ENCODE peak calls at places on chromosomes 6 and 20, in nine cellular contexts. One of them, this sample, is unnamed.

GRCh38 chr20:51386586-51386985 is 155.9 kb downstream of the NFATC2 start:
- DNase-seq in naive B cell: no peak
- DNase-seq in foreskin fibroblast: no peak
- DNase-seq in left ventricle myocardium superior: no peak
- DNase-seq in iPS-NIHi11: no peak
- DNase-seq in activated naive CD4-positive, alpha-beta T cell treated with anti-CD3 and anti-CD28 coated beads, Interleukin-2, amount 50 U/mL, for 72 hours: no peak
- DNase-seq in glutamatergic neuron: no peak
- DNase-seq in stimulated activated CD4-positive, alpha-beta T cell treated with anti-CD3 and anti-CD28 coated beads, Interleukin-4, amount 100 ng/mL, for 24 hours: peak
- DNase-seq in mucosa of gallbladder: no peak
- DNase-seq in this sample: peak

GRCh38 chr6:81999270-81999669 is 246.8 kb upstream of the TENT5A start:
- DNase-seq in naive B cell: no peak
- DNase-seq in foreskin fibroblast: no peak
- DNase-seq in left ventricle myocardium superior: no peak
- DNase-seq in iPS-NIHi11: no peak
- DNase-seq in activated naive CD4-positive, alpha-beta T cell treated with anti-CD3 and anti-CD28 coated beads, Interleukin-2, amount 50 U/mL, for 72 hours: no peak
- DNase-seq in glutamatergic neuron: no peak
- DNase-seq in stimulated activated CD4-positive, alpha-beta T cell treated with anti-CD3 and anti-CD28 coated beads, Interleukin-4, amount 100 ng/mL, for 24 hours: no peak
- DNase-seq in mucosa of gallbladder: no peak
- DNase-seq in this sample: no peak

GRCh38 chr20:63357921-63358905 is 2.9 kb downstream of the CHRNA4 start:
- DNase-seq in naive B cell: no peak
- DNase-seq in foreskin fibroblast: no peak
- DNase-seq in left ventricle myocardium superior: peak
- DNase-seq in iPS-NIHi11: no peak
- DNase-seq in activated naive CD4-positive, alpha-beta T cell treated with anti-CD3 and anti-CD28 coated beads, Interleukin-2, amount 50 U/mL, for 72 hours: no peak
- DNase-seq in glutamatergic neuron: peak
- DNase-seq in stimulated activated CD4-positive, alpha-beta T cell treated with anti-CD3 and anti-CD28 coated beads, Interleukin-4, amount 100 ng/mL, for 24 hours: no peak
- DNase-seq in mucosa of gallbladder: peak
- DNase-seq in this sample: no peak

GRCh38 chr6:137820952-137821351 is 46.1 kb upstream of the TNFAIP3 start:
- DNase-seq in naive B cell: no peak
- DNase-seq in foreskin fibroblast: no peak
- DNase-seq in left ventricle myocardium superior: no peak
- DNase-seq in iPS-NIHi11: no peak
- DNase-seq in activated naive CD4-positive, alpha-beta T cell treated with anti-CD3 and anti-CD28 coated beads, Interleukin-2, amount 50 U/mL, for 72 hours: no peak
- DNase-seq in glutamatergic neuron: no peak
- DNase-seq in stimulated activated CD4-positive, alpha-beta T cell treated with anti-CD3 and anti-CD28 coated beads, Interleukin-4, amount 100 ng/mL, for 24 hours: no peak
- DNase-seq in mucosa of gallbladder: no peak
- DNase-seq in this sample: no peak

GRCh38 chr6:84457276-84457675 is 229.8 kb upstream of the CEP162 start:
- DNase-seq in naive B cell: no peak
- DNase-seq in foreskin fibroblast: no peak
- DNase-seq in left ventricle myocardium superior: no peak
- DNase-seq in iPS-NIHi11: no peak
- DNase-seq in activated naive CD4-positive, alpha-beta T cell treated with anti-CD3 and anti-CD28 coated beads, Interleukin-2, amount 50 U/mL, for 72 hours: no peak
- DNase-seq in glutamatergic neuron: no peak
- DNase-seq in stimulated activated CD4-positive, alpha-beta T cell treated with anti-CD3 and anti-CD28 coated beads, Interleukin-4, amount 100 ng/mL, for 24 hours: no peak
- DNase-seq in mucosa of gallbladder: no peak
- DNase-seq in this sample: no peak

GRCh38 chr6:47938411-47938810 is 156.6 kb downstream of the OPN5 start:
- DNase-seq in naive B cell: no peak
- DNase-seq in foreskin fibroblast: no peak
- DNase-seq in left ventricle myocardium superior: no peak
- DNase-seq in iPS-NIHi11: no peak
- DNase-seq in activated naive CD4-positive, alpha-beta T cell treated with anti-CD3 and anti-CD28 coated beads, Interleukin-2, amount 50 U/mL, for 72 hours: no peak
- DNase-seq in glutamatergic neuron: no peak
- DNase-seq in stimulated activated CD4-positive, alpha-beta T cell treated with anti-CD3 and anti-CD28 coated beads, Interleukin-4, amount 100 ng/mL, for 24 hours: no peak
- DNase-seq in mucosa of gallbladder: no peak
- DNase-seq in this sample: no peak

GRCh38 chr20:37921341-37921929 is 18.5 kb downstream of the VSTM2L start:
- DNase-seq in naive B cell: peak
- DNase-seq in foreskin fibroblast: no peak
- DNase-seq in left ventricle myocardium superior: no peak
- DNase-seq in iPS-NIHi11: no peak
- DNase-seq in activated naive CD4-positive, alpha-beta T cell treated with anti-CD3 and anti-CD28 coated beads, Interleukin-2, amount 50 U/mL, for 72 hours: no peak
- DNase-seq in glutamatergic neuron: no peak
- DNase-seq in stimulated activated CD4-positive, alpha-beta T cell treated with anti-CD3 and anti-CD28 coated beads, Interleukin-4, amount 100 ng/mL, for 24 hours: no peak
- DNase-seq in mucosa of gallbladder: no peak
- DNase-seq in this sample: no peak

GRCh38 chr20:63939061-63939935 is 16.9 kb downstream of the UCKL1 start:
- DNase-seq in naive B cell: no peak
- DNase-seq in foreskin fibroblast: no peak
- DNase-seq in left ventricle myocardium superior: peak
- DNase-seq in iPS-NIHi11: no peak
- DNase-seq in activated naive CD4-positive, alpha-beta T cell treated with anti-CD3 and anti-CD28 coated beads, Interleukin-2, amount 50 U/mL, for 72 hours: no peak
- DNase-seq in glutamatergic neuron: no peak
- DNase-seq in stimulated activated CD4-positive, alpha-beta T cell treated with anti-CD3 and anti-CD28 coated beads, Interleukin-4, amount 100 ng/mL, for 24 hours: no peak
- DNase-seq in mucosa of gallbladder: no peak
- DNase-seq in this sample: no peak

GRCh38 chr20:45114465-45115385 is at the start of gene WFDC5:
- DNase-seq in naive B cell: no peak
- DNase-seq in foreskin fibroblast: no peak
- DNase-seq in left ventricle myocardium superior: no peak
- DNase-seq in iPS-NIHi11: no peak
- DNase-seq in activated naive CD4-positive, alpha-beta T cell treated with anti-CD3 and anti-CD28 coated beads, Interleukin-2, amount 50 U/mL, for 72 hours: no peak
- DNase-seq in glutamatergic neuron: no peak
- DNase-seq in stimulated activated CD4-positive, alpha-beta T cell treated with anti-CD3 and anti-CD28 coated beads, Interleukin-4, amount 100 ng/mL, for 24 hours: no peak
- DNase-seq in mucosa of gallbladder: peak
- DNase-seq in this sample: peak

GRCh38 chr6:40540790-40541189 is 46.4 kb downstream of the LRFN2 start:
- DNase-seq in naive B cell: no peak
- DNase-seq in foreskin fibroblast: no peak
- DNase-seq in left ventricle myocardium superior: no peak
- DNase-seq in iPS-NIHi11: no peak
- DNase-seq in activated naive CD4-positive, alpha-beta T cell treated with anti-CD3 and anti-CD28 coated beads, Interleukin-2, amount 50 U/mL, for 72 hours: no peak
- DNase-seq in glutamatergic neuron: no peak
- DNase-seq in stimulated activated CD4-positive, alpha-beta T cell treated with anti-CD3 and anti-CD28 coated beads, Interleukin-4, amount 100 ng/mL, for 24 hours: no peak
- DNase-seq in mucosa of gallbladder: no peak
- DNase-seq in this sample: no peak

GRCh38 chr6:168274046-168274952 is 45.3 kb downstream of the DACT2 start:
- DNase-seq in naive B cell: no peak
- DNase-seq in foreskin fibroblast: no peak
- DNase-seq in left ventricle myocardium superior: no peak
- DNase-seq in iPS-NIHi11: peak
- DNase-seq in activated naive CD4-positive, alpha-beta T cell treated with anti-CD3 and anti-CD28 coated beads, Interleukin-2, amount 50 U/mL, for 72 hours: no peak
- DNase-seq in glutamatergic neuron: no peak
- DNase-seq in stimulated activated CD4-positive, alpha-beta T cell treated with anti-CD3 and anti-CD28 coated beads, Interleukin-4, amount 100 ng/mL, for 24 hours: no peak
- DNase-seq in mucosa of gallbladder: no peak
- DNase-seq in this sample: no peak

GRCh38 chr6:37052027-37052628 is 46.7 kb downstream of the FGD2 start:
- DNase-seq in naive B cell: no peak
- DNase-seq in foreskin fibroblast: no peak
- DNase-seq in left ventricle myocardium superior: no peak
- DNase-seq in iPS-NIHi11: peak
- DNase-seq in activated naive CD4-positive, alpha-beta T cell treated with anti-CD3 and anti-CD28 coated beads, Interleukin-2, amount 50 U/mL, for 72 hours: peak
- DNase-seq in glutamatergic neuron: no peak
- DNase-seq in stimulated activated CD4-positive, alpha-beta T cell treated with anti-CD3 and anti-CD28 coated beads, Interleukin-4, amount 100 ng/mL, for 24 hours: no peak
- DNase-seq in mucosa of gallbladder: no peak
- DNase-seq in this sample: no peak

GRCh38 chr6:17491416-17492142 is 98.2 kb downstream of the CAP2 start:
- DNase-seq in naive B cell: no peak
- DNase-seq in foreskin fibroblast: no peak
- DNase-seq in left ventricle myocardium superior: no peak
- DNase-seq in iPS-NIHi11: no peak
- DNase-seq in activated naive CD4-positive, alpha-beta T cell treated with anti-CD3 and anti-CD28 coated beads, Interleukin-2, amount 50 U/mL, for 72 hours: no peak
- DNase-seq in glutamatergic neuron: no peak
- DNase-seq in stimulated activated CD4-positive, alpha-beta T cell treated with anti-CD3 and anti-CD28 coated beads, Interleukin-4, amount 100 ng/mL, for 24 hours: no peak
- DNase-seq in mucosa of gallbladder: no peak
- DNase-seq in this sample: no peak

GRCh38 chr6:154491567-154492470 is 18.7 kb downstream of the CNKSR3 start:
- DNase-seq in naive B cell: no peak
- DNase-seq in foreskin fibroblast: peak
- DNase-seq in left ventricle myocardium superior: no peak
- DNase-seq in iPS-NIHi11: no peak
- DNase-seq in activated naive CD4-positive, alpha-beta T cell treated with anti-CD3 and anti-CD28 coated beads, Interleukin-2, amount 50 U/mL, for 72 hours: no peak
- DNase-seq in glutamatergic neuron: no peak
- DNase-seq in stimulated activated CD4-positive, alpha-beta T cell treated with anti-CD3 and anti-CD28 coated beads, Interleukin-4, amount 100 ng/mL, for 24 hours: no peak
- DNase-seq in mucosa of gallbladder: no peak
- DNase-seq in this sample: no peak

GRCh38 chr6:146905313-146905712 is 298.9 kb upstream of the STXBP5 start:
- DNase-seq in naive B cell: no peak
- DNase-seq in foreskin fibroblast: peak
- DNase-seq in left ventricle myocardium superior: no peak
- DNase-seq in iPS-NIHi11: no peak
- DNase-seq in activated naive CD4-positive, alpha-beta T cell treated with anti-CD3 and anti-CD28 coated beads, Interleukin-2, amount 50 U/mL, for 72 hours: no peak
- DNase-seq in glutamatergic neuron: no peak
- DNase-seq in stimulated activated CD4-positive, alpha-beta T cell treated with anti-CD3 and anti-CD28 coated beads, Interleukin-4, amount 100 ng/mL, for 24 hours: no peak
- DNase-seq in mucosa of gallbladder: peak
- DNase-seq in this sample: no peak

GRCh38 chr6:107585815-107586435 is 96.0 kb downstream of the SOBP start:
- DNase-seq in naive B cell: no peak
- DNase-seq in foreskin fibroblast: no peak
- DNase-seq in left ventricle myocardium superior: no peak
- DNase-seq in iPS-NIHi11: no peak
- DNase-seq in activated naive CD4-positive, alpha-beta T cell treated with anti-CD3 and anti-CD28 coated beads, Interleukin-2, amount 50 U/mL, for 72 hours: no peak
- DNase-seq in glutamatergic neuron: no peak
- DNase-seq in stimulated activated CD4-positive, alpha-beta T cell treated with anti-CD3 and anti-CD28 coated beads, Interleukin-4, amount 100 ng/mL, for 24 hours: no peak
- DNase-seq in mucosa of gallbladder: no peak
- DNase-seq in this sample: no peak

GRCh38 chr6:83702749-83703148 is 6.2 kb downstream of the SNAP91 start:
- DNase-seq in naive B cell: no peak
- DNase-seq in foreskin fibroblast: no peak
- DNase-seq in left ventricle myocardium superior: no peak
- DNase-seq in iPS-NIHi11: no peak
- DNase-seq in activated naive CD4-positive, alpha-beta T cell treated with anti-CD3 and anti-CD28 coated beads, Interleukin-2, amount 50 U/mL, for 72 hours: no peak
- DNase-seq in glutamatergic neuron: no peak
- DNase-seq in stimulated activated CD4-positive, alpha-beta T cell treated with anti-CD3 and anti-CD28 coated beads, Interleukin-4, amount 100 ng/mL, for 24 hours: no peak
- DNase-seq in mucosa of gallbladder: no peak
- DNase-seq in this sample: no peak

GRCh38 chr6:145838305-145838704 is 23.7 kb upstream of the FBXO30 start:
- DNase-seq in naive B cell: no peak
- DNase-seq in foreskin fibroblast: no peak
- DNase-seq in left ventricle myocardium superior: no peak
- DNase-seq in iPS-NIHi11: no peak
- DNase-seq in activated naive CD4-positive, alpha-beta T cell treated with anti-CD3 and anti-CD28 coated beads, Interleukin-2, amount 50 U/mL, for 72 hours: no peak
- DNase-seq in glutamatergic neuron: no peak
- DNase-seq in stimulated activated CD4-positive, alpha-beta T cell treated with anti-CD3 and anti-CD28 coated beads, Interleukin-4, amount 100 ng/mL, for 24 hours: no peak
- DNase-seq in mucosa of gallbladder: no peak
- DNase-seq in this sample: no peak

GRCh38 chr6:47188588-47189021 is 121.1 kb downstream of the TNFRSF21 start:
- DNase-seq in naive B cell: no peak
- DNase-seq in foreskin fibroblast: peak
- DNase-seq in left ventricle myocardium superior: no peak
- DNase-seq in iPS-NIHi11: peak
- DNase-seq in activated naive CD4-positive, alpha-beta T cell treated with anti-CD3 and anti-CD28 coated beads, Interleukin-2, amount 50 U/mL, for 72 hours: no peak
- DNase-seq in glutamatergic neuron: no peak
- DNase-seq in stimulated activated CD4-positive, alpha-beta T cell treated with anti-CD3 and anti-CD28 coated beads, Interleukin-4, amount 100 ng/mL, for 24 hours: no peak
- DNase-seq in mucosa of gallbladder: peak
- DNase-seq in this sample: no peak

GRCh38 chr6:34115396-34116314 is 30.2 kb downstream of the GRM4 start:
- DNase-seq in naive B cell: peak
- DNase-seq in foreskin fibroblast: peak
- DNase-seq in left ventricle myocardium superior: no peak
- DNase-seq in iPS-NIHi11: peak
- DNase-seq in activated naive CD4-positive, alpha-beta T cell treated with anti-CD3 and anti-CD28 coated beads, Interleukin-2, amount 50 U/mL, for 72 hours: no peak
- DNase-seq in glutamatergic neuron: no peak
- DNase-seq in stimulated activated CD4-positive, alpha-beta T cell treated with anti-CD3 and anti-CD28 coated beads, Interleukin-4, amount 100 ng/mL, for 24 hours: no peak
- DNase-seq in mucosa of gallbladder: peak
- DNase-seq in this sample: peak

GRCh38 chr6:40806479-40806878 is 219.3 kb upstream of the LRFN2 start:
- DNase-seq in naive B cell: no peak
- DNase-seq in foreskin fibroblast: no peak
- DNase-seq in left ventricle myocardium superior: no peak
- DNase-seq in iPS-NIHi11: no peak
- DNase-seq in activated naive CD4-positive, alpha-beta T cell treated with anti-CD3 and anti-CD28 coated beads, Interleukin-2, amount 50 U/mL, for 72 hours: no peak
- DNase-seq in glutamatergic neuron: no peak
- DNase-seq in stimulated activated CD4-positive, alpha-beta T cell treated with anti-CD3 and anti-CD28 coated beads, Interleukin-4, amount 100 ng/mL, for 24 hours: no peak
- DNase-seq in mucosa of gallbladder: no peak
- DNase-seq in this sample: no peak

This sample was measured in Karpas-422.